ENCODE peak calls at places on chromosome 6, in five cellular contexts. K is bronchial epithelial cell, N is retina, Z is mesothelial cell of epicardium, S is HCT116. T is an unnamed sample.

GRCh38 chr6:6037179-6037578 is 30.5 kb upstream of the NRN1 start:
- DNase-seq in Z (no peak), N (no peak), S (no peak), K (no peak), T (no peak)

GRCh38 chr6:45965787-45966186 is 49.9 kb downstream of the CLIC5 start:
- DNase-seq in Z (no peak), N (no peak), S (no peak), K (peak), T (no peak)

GRCh38 chr6:115071962-115072361 is 729.1 kb upstream of the HS3ST5 start:
- DNase-seq in Z (no peak), S (no peak), N (no peak), K (peak), T (no peak)

GRCh38 chr6:116616757-116617093 is 446 bp downstream of the RSPH4A start:
- DNase-seq in N (no peak), K (no peak), Z (no peak), S (no peak), T (no peak)

GRCh38 chr6:18350271-18350670 is 36.9 kb upstream of the RNF144B start:
- DNase-seq in Z (no peak), N (no peak), S (no peak), K (peak), T (no peak)

GRCh38 chr6:100453701-100454521 is 10.8 kb downstream of the SIM1 start:
- DNase-seq in K (no peak), N (peak), Z (no peak), S (no peak), T (peak)

GRCh38 chr6:104689551-104690205 is 170.0 kb downstream of the HACE1 start:
- DNase-seq in K (peak), S (peak), N (no peak), Z (no peak), T (no peak)

GRCh38 chr6:142844065-142844755 is 100.8 kb downstream of the HIVEP2 start:
- DNase-seq in K (no peak), N (no peak), S (no peak), Z (no peak), T (no peak)

GRCh38 chr6:32176476-32177181 is 745 bp upstream of the AGPAT1 start:
- DNase-seq in N (peak), Z (no peak), S (no peak), K (peak), T (no peak)

T was measured in LNCaP clone FGC.